ENCODE peak calls at places on chromosome 18, in ten cellular contexts. One of them, this sample, is unnamed. For H3K4me1 and H3K36me3, the result is how much of the 10 kb centered on the place peaks cover.

GRCh38 chr18:41690332-41691110 is 264.5 kb upstream of the PIK3C3 start:
- DNase-seq in heart left ventricle: no peak
- DNase-seq in aorta: no peak
- DNase-seq in ovary: no peak
- DNase-seq in CD8-positive, alpha-beta memory T cell: no peak
- DNase-seq in adrenal gland: no peak
- DNase-seq in tibial nerve: no peak
- DNase-seq in Karpas-422: no peak
- DNase-seq in PC-9: no peak
- DNase-seq in kidney: no peak
- DNase-seq in this sample: no peak

GRCh38 chr18:36298113-36298701 is 694 bp downstream of the FHOD3 start:
- DNase-seq in kidney: peak
- DNase-seq in heart left ventricle: peak
- DNase-seq in Karpas-422: no peak
- DNase-seq in aorta: no peak
- DNase-seq in ovary: peak
- DNase-seq in adrenal gland: no peak
- DNase-seq in CD8-positive, alpha-beta memory T cell: no peak
- DNase-seq in tibial nerve: no peak
- DNase-seq in PC-9: no peak
- DNase-seq in this sample: no peak

GRCh38 chr18:37705016-37705415 is 139.4 kb upstream of the CELF4 start:
- DNase-seq in ovary: no peak
- DNase-seq in adrenal gland: no peak
- DNase-seq in Karpas-422: no peak
- DNase-seq in kidney: no peak
- DNase-seq in aorta: no peak
- DNase-seq in CD8-positive, alpha-beta memory T cell: no peak
- DNase-seq in heart left ventricle: no peak
- DNase-seq in PC-9: no peak
- DNase-seq in tibial nerve: no peak
- DNase-seq in this sample: no peak

GRCh38 chr18:25349131-25349925 is 2.6 kb downstream of the ZNF521 start:
- DNase-seq in aorta: peak
- DNase-seq in kidney: no peak
- DNase-seq in adrenal gland: peak
- DNase-seq in Karpas-422: no peak
- DNase-seq in PC-9: no peak
- DNase-seq in heart left ventricle: peak
- DNase-seq in ovary: peak
- DNase-seq in CD8-positive, alpha-beta memory T cell: no peak
- DNase-seq in tibial nerve: no peak
- DNase-seq in this sample: peak

GRCh38 chr18:48623468-48624220 is 84.8 kb downstream of the CTIF start:
- DNase-seq in tibial nerve: no peak
- DNase-seq in CD8-positive, alpha-beta memory T cell: no peak
- DNase-seq in PC-9: peak
- DNase-seq in Karpas-422: no peak
- DNase-seq in adrenal gland: no peak
- DNase-seq in heart left ventricle: no peak
- DNase-seq in aorta: no peak
- DNase-seq in ovary: no peak
- DNase-seq in kidney: no peak
- DNase-seq in this sample: no peak

GRCh38 chr18:63783394-63783793 is 8.2 kb downstream of the SERPINB7 start:
- DNase-seq in aorta: no peak
- DNase-seq in kidney: no peak
- DNase-seq in ovary: no peak
- DNase-seq in Karpas-422: peak
- DNase-seq in PC-9: peak
- DNase-seq in tibial nerve: no peak
- DNase-seq in adrenal gland: no peak
- DNase-seq in heart left ventricle: no peak
- DNase-seq in CD8-positive, alpha-beta memory T cell: no peak
- DNase-seq in this sample: no peak

GRCh38 chr18:50250935-50251334 is 15.4 kb downstream of the CFAP53 start:
- DNase-seq in PC-9: no peak
- DNase-seq in aorta: no peak
- DNase-seq in adrenal gland: no peak
- DNase-seq in kidney: no peak
- DNase-seq in heart left ventricle: no peak
- DNase-seq in ovary: no peak
- DNase-seq in tibial nerve: no peak
- DNase-seq in Karpas-422: no peak
- DNase-seq in CD8-positive, alpha-beta memory T cell: no peak
- DNase-seq in this sample: no peak

GRCh38 chr18:48781041-48781989 is 169.4 kb downstream of the SMAD7 start:
- DNase-seq in kidney: peak
- DNase-seq in adrenal gland: peak
- DNase-seq in Karpas-422: no peak
- DNase-seq in ovary: peak
- DNase-seq in tibial nerve: peak
- DNase-seq in PC-9: no peak
- DNase-seq in heart left ventricle: peak
- DNase-seq in aorta: peak
- DNase-seq in CD8-positive, alpha-beta memory T cell: no peak
- DNase-seq in this sample: peak

GRCh38 chr18:64116806-64117205 is 32.1 kb downstream of the LINC00305 start:
- DNase-seq in kidney: no peak
- DNase-seq in aorta: no peak
- DNase-seq in PC-9: no peak
- DNase-seq in ovary: no peak
- DNase-seq in adrenal gland: no peak
- DNase-seq in tibial nerve: no peak
- DNase-seq in heart left ventricle: no peak
- DNase-seq in CD8-positive, alpha-beta memory T cell: no peak
- DNase-seq in Karpas-422: no peak
- DNase-seq in this sample: no peak

GRCh38 chr18:46222093-46222492 is 117.9 kb downstream of the HAUS1 start:
- DNase-seq in tibial nerve: no peak
- DNase-seq in CD8-positive, alpha-beta memory T cell: no peak
- DNase-seq in ovary: no peak
- DNase-seq in heart left ventricle: no peak
- DNase-seq in kidney: no peak
- DNase-seq in PC-9: no peak
- DNase-seq in adrenal gland: no peak
- DNase-seq in Karpas-422: no peak
- DNase-seq in aorta: no peak
- DNase-seq in this sample: no peak
- H3K4me1 ChIP-seq in tibial nerve: under half
- H3K4me1 ChIP-seq in CD8-positive, alpha-beta memory T cell: under half
- H3K4me1 ChIP-seq in ovary: under half
- H3K4me1 ChIP-seq in heart left ventricle: under half
- H3K4me1 ChIP-seq in kidney: under half
- H3K4me1 ChIP-seq in PC-9: under half
- H3K4me1 ChIP-seq in adrenal gland: under half
- H3K4me1 ChIP-seq in Karpas-422: under half
- H3K4me1 ChIP-seq in aorta: under half
- H3K4me1 ChIP-seq in this sample: under half

GRCh38 chr18:2716394-2717326 is 61.1 kb downstream of the SMCHD1 start:
- DNase-seq in ovary: no peak
- DNase-seq in Karpas-422: no peak
- DNase-seq in adrenal gland: no peak
- DNase-seq in aorta: no peak
- DNase-seq in kidney: no peak
- DNase-seq in tibial nerve: no peak
- DNase-seq in CD8-positive, alpha-beta memory T cell: no peak
- DNase-seq in PC-9: no peak
- DNase-seq in heart left ventricle: peak
- DNase-seq in this sample: no peak
- H3K36me3 ChIP-seq in ovary: under half
- H3K36me3 ChIP-seq in Karpas-422: half or more
- H3K36me3 ChIP-seq in adrenal gland: under half
- H3K36me3 ChIP-seq in aorta: under half
- H3K36me3 ChIP-seq in kidney: under half
- H3K36me3 ChIP-seq in tibial nerve: under half
- H3K36me3 ChIP-seq in CD8-positive, alpha-beta memory T cell: half or more
- H3K36me3 ChIP-seq in PC-9: under half
- H3K36me3 ChIP-seq in heart left ventricle: under half
- H3K36me3 ChIP-seq in this sample: half or more

DNA sequence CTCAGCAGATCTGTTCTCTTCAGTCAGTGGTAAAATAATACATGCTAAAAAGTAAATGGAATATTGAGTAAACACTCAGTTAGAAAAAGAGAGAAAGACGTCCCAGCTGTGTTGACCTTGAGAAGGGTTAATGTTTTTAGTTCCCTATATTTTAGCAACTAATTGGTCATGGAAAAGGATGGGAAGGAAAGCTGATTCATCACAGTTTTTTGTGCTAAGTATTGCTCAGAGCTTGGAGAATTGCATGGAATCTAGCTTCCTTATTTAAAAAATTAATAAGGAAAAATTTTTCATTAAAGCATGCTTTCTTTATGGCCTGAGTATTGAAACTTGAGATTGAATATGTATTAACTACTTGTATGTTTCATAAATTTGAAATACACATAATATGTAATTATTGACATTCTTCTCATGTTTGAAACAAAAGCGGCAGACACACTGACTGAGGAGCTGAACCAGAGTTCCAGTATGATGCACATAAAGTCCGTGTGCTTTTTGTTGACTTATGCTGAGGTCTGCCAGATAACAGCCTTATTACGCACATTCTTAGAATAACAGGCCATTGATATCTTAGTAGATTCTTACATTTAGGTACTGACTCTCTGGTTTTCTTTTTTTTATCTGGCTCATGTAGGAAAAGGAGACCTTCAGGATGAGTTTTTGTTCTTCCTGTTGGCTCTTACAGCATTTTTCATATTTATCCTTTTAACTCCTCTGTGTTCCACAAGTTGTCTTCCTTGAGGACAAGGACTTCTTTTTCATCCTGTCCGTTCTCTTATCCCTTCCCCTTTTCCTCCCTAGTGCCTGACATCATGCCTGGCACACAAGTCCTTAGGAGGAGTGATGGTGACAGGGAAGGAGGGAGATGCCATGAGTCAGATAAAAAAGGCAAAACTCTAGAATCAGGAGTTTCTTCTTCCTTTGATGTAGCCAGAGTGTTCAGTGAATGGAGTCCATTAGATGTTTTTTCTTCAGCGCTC is 194.1 kb downstream of the PTPRM start:
- DNase-seq in ovary: no peak
- DNase-seq in Karpas-422: no peak
- DNase-seq in aorta: no peak
- DNase-seq in PC-9: no peak
- DNase-seq in CD8-positive, alpha-beta memory T cell: no peak
- DNase-seq in adrenal gland: no peak
- DNase-seq in kidney: no peak
- DNase-seq in tibial nerve: no peak
- DNase-seq in heart left ventricle: no peak
- DNase-seq in this sample: no peak
- H3K4me1 ChIP-seq in ovary: under half
- H3K4me1 ChIP-seq in Karpas-422: under half
- H3K4me1 ChIP-seq in aorta: under half
- H3K4me1 ChIP-seq in PC-9: under half
- H3K4me1 ChIP-seq in CD8-positive, alpha-beta memory T cell: under half
- H3K4me1 ChIP-seq in adrenal gland: under half
- H3K4me1 ChIP-seq in kidney: under half
- H3K4me1 ChIP-seq in tibial nerve: under half
- H3K4me1 ChIP-seq in heart left ventricle: half or more
- H3K4me1 ChIP-seq in this sample: under half

GRCh38 chr18:45932708-45933107 is 34.4 kb downstream of the EPG5 start:
- DNase-seq in CD8-positive, alpha-beta memory T cell: no peak
- DNase-seq in ovary: no peak
- DNase-seq in aorta: no peak
- DNase-seq in kidney: no peak
- DNase-seq in heart left ventricle: peak
- DNase-seq in adrenal gland: no peak
- DNase-seq in tibial nerve: no peak
- DNase-seq in PC-9: no peak
- DNase-seq in Karpas-422: no peak
- DNase-seq in this sample: no peak

GRCh38 chr18:45940724-45941123 is 26.4 kb downstream of the EPG5 start:
- DNase-seq in CD8-positive, alpha-beta memory T cell: no peak
- DNase-seq in aorta: no peak
- DNase-seq in tibial nerve: no peak
- DNase-seq in heart left ventricle: no peak
- DNase-seq in ovary: no peak
- DNase-seq in PC-9: no peak
- DNase-seq in Karpas-422: no peak
- DNase-seq in kidney: no peak
- DNase-seq in adrenal gland: no peak
- DNase-seq in this sample: no peak

GRCh38 chr18:45938488-45938935 is 28.6 kb downstream of the EPG5 start:
- DNase-seq in heart left ventricle: no peak
- DNase-seq in aorta: no peak
- DNase-seq in ovary: no peak
- DNase-seq in Karpas-422: no peak
- DNase-seq in CD8-positive, alpha-beta memory T cell: no peak
- DNase-seq in tibial nerve: no peak
- DNase-seq in PC-9: no peak
- DNase-seq in kidney: no peak
- DNase-seq in adrenal gland: no peak
- DNase-seq in this sample: no peak

GRCh38 chr18:45930953-45931352 is 36.2 kb downstream of the EPG5 start:
- DNase-seq in heart left ventricle: peak
- DNase-seq in PC-9: no peak
- DNase-seq in ovary: no peak
- DNase-seq in CD8-positive, alpha-beta memory T cell: no peak
- DNase-seq in tibial nerve: no peak
- DNase-seq in adrenal gland: no peak
- DNase-seq in kidney: no peak
- DNase-seq in aorta: no peak
- DNase-seq in Karpas-422: no peak
- DNase-seq in this sample: no peak

DNA sequence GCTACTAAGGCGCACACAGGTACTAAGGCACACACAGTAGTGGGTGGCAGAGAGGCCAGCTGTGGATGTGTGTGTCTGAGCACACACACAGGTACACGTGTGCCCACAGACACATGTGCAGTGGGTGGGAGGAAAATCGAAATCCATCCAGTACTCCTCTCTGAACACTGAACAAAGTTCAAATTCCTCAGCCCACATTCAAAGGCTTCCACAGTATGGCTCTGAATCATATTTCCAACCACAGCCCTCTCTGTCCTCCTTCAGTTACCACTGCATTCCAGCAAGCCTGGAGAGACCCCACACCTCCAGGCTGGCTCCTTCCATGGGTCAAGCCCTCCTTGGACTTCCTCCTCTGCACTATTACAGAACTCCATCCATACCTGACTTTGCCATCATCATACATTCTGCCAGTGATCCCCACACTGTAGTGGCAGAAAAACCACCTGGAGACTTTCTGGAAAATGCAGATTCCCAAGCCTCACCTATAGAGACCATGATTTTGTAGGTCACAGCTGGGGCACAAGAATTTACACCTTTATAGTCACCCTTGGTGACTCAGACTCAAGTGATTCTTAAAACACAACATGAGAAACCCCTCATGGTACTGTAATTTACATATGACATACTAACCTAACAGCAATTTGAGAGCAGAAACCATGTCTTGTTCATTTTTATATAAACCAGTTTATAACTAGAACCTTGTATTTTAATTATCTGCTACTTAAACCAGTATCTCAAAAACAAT is 31.4 kb downstream of the EPG5 start:
- DNase-seq in CD8-positive, alpha-beta memory T cell: no peak
- DNase-seq in tibial nerve: no peak
- DNase-seq in kidney: no peak
- DNase-seq in PC-9: no peak
- DNase-seq in heart left ventricle: no peak
- DNase-seq in adrenal gland: no peak
- DNase-seq in aorta: no peak
- DNase-seq in Karpas-422: no peak
- DNase-seq in ovary: no peak
- DNase-seq in this sample: no peak
- H3K36me3 ChIP-seq in CD8-positive, alpha-beta memory T cell: under half
- H3K36me3 ChIP-seq in tibial nerve: under half
- H3K36me3 ChIP-seq in kidney: under half
- H3K36me3 ChIP-seq in PC-9: under half
- H3K36me3 ChIP-seq in heart left ventricle: under half
- H3K36me3 ChIP-seq in adrenal gland: under half
- H3K36me3 ChIP-seq in aorta: under half
- H3K36me3 ChIP-seq in Karpas-422: under half
- H3K36me3 ChIP-seq in ovary: under half
- H3K36me3 ChIP-seq in this sample: half or more

GRCh38 chr18:26555804-26556553 is 7.6 kb upstream of the KCTD1 start:
- DNase-seq in aorta: no peak
- DNase-seq in adrenal gland: no peak
- DNase-seq in ovary: no peak
- DNase-seq in heart left ventricle: no peak
- DNase-seq in kidney: no peak
- DNase-seq in Karpas-422: no peak
- DNase-seq in tibial nerve: no peak
- DNase-seq in CD8-positive, alpha-beta memory T cell: no peak
- DNase-seq in PC-9: no peak
- DNase-seq in this sample: no peak
- H3K4me1 ChIP-seq in aorta: under half
- H3K4me1 ChIP-seq in adrenal gland: under half
- H3K4me1 ChIP-seq in ovary: under half
- H3K4me1 ChIP-seq in heart left ventricle: under half
- H3K4me1 ChIP-seq in kidney: under half
- H3K4me1 ChIP-seq in Karpas-422: under half
- H3K4me1 ChIP-seq in tibial nerve: under half
- H3K4me1 ChIP-seq in CD8-positive, alpha-beta memory T cell: under half
- H3K4me1 ChIP-seq in PC-9: under half
- H3K4me1 ChIP-seq in this sample: under half

This sample was measured in upper lobe of right lung.